ENCODE peak calls at places on chromosomes 5 and 9, in six cellular contexts. G is mesendoderm, V is H9, N is neuronal stem cell, C is IMR-90, H is H1. X is an unnamed sample.

GRCh38 chr5:142153674-142154448 is 45.3 kb downstream of the NDFIP1 start:
- DNase-seq in G (no peak), V (no peak), N (no peak), C (no peak), H (no peak), X (no peak)

GRCh38 chr5:68661237-68661636 is 432.6 kb upstream of the SLC30A5 start:
- DNase-seq in G (peak; percentile 70), V (peak; percentile 60), N (no peak), C (peak; percentile 22), H (peak; percentile 27), X (peak; percentile 33)

GRCh38 chr5:45639038-45639437 is 57.1 kb downstream of the HCN1 start:
- DNase-seq in G (peak; percentile 11), V (no peak), N (no peak), C (no peak), H (no peak), X (peak; percentile 1)

GRCh38 chr5:112310746-112311145 is 108.3 kb downstream of the EPB41L4A start:
- DNase-seq in G (peak; percentile 81), V (no peak), N (no peak), C (no peak), H (no peak), X (no peak)

GRCh38 chr9:136808075-136808780 is 480 bp downstream of the RABL6 start:
- DNase-seq in G (no peak), V (peak; percentile 34), N (no peak), C (no peak), H (no peak), X (peak; percentile 18)

GRCh38 chr9:90285946-90286345 is 356.7 kb downstream of the DIRAS2 start:
- DNase-seq in G (no peak), V (no peak), N (no peak), C (no peak), H (no peak), X (no peak)

GRCh38 chr9:106961623-106962022 is 98.7 kb downstream of the ZNF462 start:
- DNase-seq in G (no peak), V (no peak), N (no peak), C (peak; percentile 47), H (no peak), X (no peak)

GRCh38 chr5:160805376-160805775 is 46.6 kb downstream of the ATP10B start:
- DNase-seq in G (no peak), V (no peak), N (no peak), C (no peak), H (no peak), X (no peak)

GRCh38 chr5:90557391-90557790 is 1.2 kb upstream of the ADGRV1 start:
- DNase-seq in G (no peak), V (no peak), N (peak; percentile 4), C (no peak), H (no peak), X (peak; percentile 4)

GRCh38 chr5:181199881-181200282 is 5.1 kb downstream of the TRIM7 start:
- DNase-seq in G (no peak), V (no peak), N (no peak), C (no peak), H (no peak), X (no peak)
- H3K23ac ChIP-seq in G (no peak overlapping the region), V (no peak overlapping the region), N (no peak overlapping the region), C (no peak overlapping the region), H (no peak overlapping the region), X (no peak overlapping the region)

GRCh38 chr9:27476870-27477269 is 47.2 kb upstream of the IFNK start:
- DNase-seq in G (no peak), V (no peak), N (no peak), C (no peak), H (no peak), X (no peak)
- H3K18ac ChIP-seq in G (no peak overlapping the region), V (no peak overlapping the region), N (no peak overlapping the region), C (no peak overlapping the region), H (no peak overlapping the region), X (no peak overlapping the region)

GRCh38 chr9:133230093-133230492 is 21.0 kb upstream of the OBP2B start:
- DNase-seq in G (no peak), V (no peak), N (no peak), C (no peak), H (no peak), X (no peak)
- H3K23ac ChIP-seq in G (no peak overlapping the region), V (no peak overlapping the region), N (no peak overlapping the region), C (no peak overlapping the region), H (no peak overlapping the region), X (peak overlapping the region; percentile 9)

DNA sequence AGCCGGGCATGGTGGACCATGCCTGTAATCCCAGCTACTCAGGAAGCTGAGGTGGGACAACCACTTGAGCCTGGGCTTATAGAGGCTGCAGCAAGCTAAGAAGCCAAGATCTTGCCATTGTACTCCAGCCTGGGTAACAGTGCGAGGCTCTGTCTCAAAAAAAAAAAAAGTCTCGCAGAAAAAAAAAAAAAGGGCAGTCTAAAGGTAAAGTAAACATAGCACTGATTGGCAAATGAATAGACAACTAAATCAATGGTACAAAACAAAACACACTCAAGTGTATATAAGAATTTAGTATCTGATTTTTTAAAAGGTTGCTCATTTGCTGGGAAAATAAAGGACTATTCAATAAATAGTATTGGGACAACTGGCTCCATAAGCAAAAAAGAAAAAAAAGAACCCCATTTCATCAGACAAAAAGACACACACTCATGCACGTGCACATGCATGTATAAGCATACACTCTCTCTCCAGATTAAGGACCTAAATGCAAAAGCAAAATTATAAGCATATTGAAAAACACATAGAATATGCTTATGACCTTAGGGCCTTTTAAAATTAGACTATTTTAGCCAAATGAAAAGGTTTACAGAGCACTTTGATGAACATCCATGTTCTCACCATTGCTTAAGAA is 5.7 kb downstream of the IL6ST start:
- DNase-seq in G (no peak), V (no peak), N (no peak), C (no peak), H (no peak), X (no peak)
- H3K18ac ChIP-seq in G (no peak overlapping the region), V (no peak overlapping the region), N (no peak overlapping the region), C (no peak overlapping the region), H (no peak overlapping the region), X (no peak overlapping the region)

GRCh38 chr9:33878691-33879366 is 61.9 kb downstream of the UBE2R2 start:
- DNase-seq in G (no peak), V (no peak), N (no peak), C (no peak), H (no peak), X (no peak)
- H3K23ac ChIP-seq in G (no peak overlapping the region), V (no peak overlapping the region), N (no peak overlapping the region), C (no peak overlapping the region), H (no peak overlapping the region), X (peak overlapping the region; percentile 42)

GRCh38 chr9:87464110-87464991 is 33.3 kb upstream of the DAPK1 start:
- DNase-seq in G (no peak), V (no peak), N (no peak), C (no peak), H (no peak), X (no peak)
- H3K18ac ChIP-seq in G (peak overlapping the region; percentile 11), V (no peak overlapping the region), N (no peak overlapping the region), C (no peak overlapping the region), H (no peak overlapping the region), X (peak overlapping the region; percentile 52)